ENCODE peak calls at places on chromosomes 5 and 9, in eight cellular contexts. N is Peyer's patch; Y is GM06990; X is activated naive CD4-positive, alpha-beta T cell; K is amniotic stem cell; G is SW 1271; P is GOT3; B is ovary. L is an unnamed sample.

GRCh38 chr5:54959673-54960418 is 25.5 kb downstream of the ESM1 start:
- DNase-seq in N (no peak), Y (no peak), X (no peak), K (no peak), G (peak; percentile 35), P (no peak), B (no peak), L (no peak)

GRCh38 chr5:3329427-3329826 is 266.2 kb upstream of the IRX1 start:
- DNase-seq in N (no peak), Y (no peak), X (no peak), K (no peak), G (no peak), P (no peak), B (no peak), L (no peak)

GRCh38 chr5:57871496-57871895 is 388.9 kb upstream of the ACTBL2 start:
- DNase-seq in N (no peak), Y (no peak), X (no peak), K (no peak), G (no peak), P (no peak), B (no peak), L (no peak)

GRCh38 chr9:6229604-6230003 is 14.0 kb downstream of the IL33 start:
- DNase-seq in N (no peak), Y (no peak), X (no peak), K (no peak), G (no peak), P (no peak), B (no peak), L (no peak)

GRCh38 chr5:149268928-149269557 is 2.6 kb upstream of the AFAP1L1 start:
- DNase-seq in N (no peak), Y (no peak), X (no peak), K (peak; percentile 50), G (peak; percentile 83), P (no peak), B (no peak), L (no peak)

GRCh38 chr9:84711398-84711777 is 41.9 kb downstream of the NTRK2 start:
- DNase-seq in N (no peak), Y (no peak), X (no peak), K (no peak), G (no peak), P (no peak), B (no peak), L (no peak)

GRCh38 chr9:96293481-96293880 is 8.5 kb downstream of the HSD17B3 start:
- DNase-seq in N (no peak), Y (no peak), X (no peak), K (no peak), G (no peak), P (no peak), B (no peak), L (no peak)

GRCh38 chr5:67693956-67694564 is 497.5 kb upstream of the CD180 start:
- DNase-seq in N (peak; percentile 16), Y (no peak), X (no peak), K (no peak), G (no peak), P (no peak), B (peak; percentile 27), L (no peak)

GRCh38 chr5:178428341-178429155 is 161.6 kb downstream of the COL23A1 start:
- DNase-seq in N (no peak), Y (no peak), X (no peak), K (no peak), G (no peak), P (no peak), B (no peak), L (no peak)

GRCh38 chr5:43627028-43627427 is 24.0 kb downstream of the NNT start:
- DNase-seq in N (no peak), Y (no peak), X (no peak), K (no peak), G (peak; percentile 77), P (no peak), B (no peak), L (no peak)

GRCh38 chr5:142869883-142870282 is 99.7 kb downstream of the ARHGAP26 start:
- DNase-seq in N (no peak), Y (no peak), X (no peak), K (no peak), G (no peak), P (no peak), B (no peak), L (no peak)

GRCh38 chr9:138021251-138022056 is 143.9 kb downstream of the CACNA1B start:
- DNase-seq in N (no peak), Y (no peak), X (no peak), K (no peak), G (no peak), P (no peak), B (no peak), L (no peak)

GRCh38 chr5:83711982-83712601 is 8.6 kb downstream of the HAPLN1 start:
- DNase-seq in N (peak; percentile 39), Y (no peak), X (no peak), K (no peak), G (peak; percentile 70), P (no peak), B (no peak), L (peak; percentile 47)

GRCh38 chr9:93677061-93677571 is 100.7 kb downstream of the PHF2 start:
- DNase-seq in N (peak; percentile 6), Y (no peak), X (no peak), K (no peak), G (no peak), P (no peak), B (no peak), L (no peak)

GRCh38 chr5:65198777-65199120 is 283.0 kb downstream of the ADAMTS6 start:
- DNase-seq in N (no peak), Y (no peak), X (no peak), K (peak; percentile 89), G (peak; percentile 99), P (no peak), B (no peak), L (peak; percentile 96)

GRCh38 chr9:77304543-77304942 is 127.2 kb downstream of the VPS13A start:
- DNase-seq in N (no peak), Y (no peak), X (no peak), K (no peak), G (no peak), P (no peak), B (no peak), L (no peak)

GRCh38 chr9:82010711-82011110 is 22.1 kb downstream of the SPATA31D1 start:
- DNase-seq in N (no peak), Y (no peak), X (no peak), K (no peak), G (no peak), P (no peak), B (no peak), L (no peak)

GRCh38 chr5:176902911-176903664 is 3.9 kb upstream of the HK3 start:
- DNase-seq in N (no peak), Y (no peak), X (no peak), K (no peak), G (no peak), P (no peak), B (no peak), L (no peak)

GRCh38 chr5:90099099-90099498 is 310.5 kb downstream of the CETN3 start:
- DNase-seq in N (no peak), Y (no peak), X (no peak), K (no peak), G (no peak), P (no peak), B (no peak), L (no peak)

GRCh38 chr5:175739973-175740372 is 82.1 kb downstream of the HRH2 start:
- DNase-seq in N (no peak), Y (no peak), X (no peak), K (no peak), G (no peak), P (no peak), B (no peak), L (no peak)

GRCh38 chr9:17063535-17064135 is 71.2 kb upstream of the CNTLN start:
- DNase-seq in N (no peak), Y (no peak), X (no peak), K (peak; percentile 16), G (peak; percentile 4), P (no peak), B (no peak), L (peak; percentile 31)

GRCh38 chr9:109416135-109416706 is 81.9 kb downstream of the PTPN3 start:
- DNase-seq in N (no peak), Y (peak; percentile 62), X (no peak), K (no peak), G (no peak), P (no peak), B (no peak), L (no peak)

GRCh38 chr5:13251623-13252367 is 692.7 kb downstream of the DNAH5 start:
- DNase-seq in N (no peak), Y (no peak), X (no peak), K (no peak), G (no peak), P (no peak), B (no peak), L (no peak)

GRCh38 chr9:116952434-116952805 is 265.3 kb downstream of the TRIM32 start:
- DNase-seq in N (no peak), Y (peak; percentile 49), X (no peak), K (no peak), G (no peak), P (no peak), B (no peak), L (no peak)

GRCh38 chr9:31868830-31869229 is 515.6 kb upstream of the ACO1 start:
- DNase-seq in N (no peak), Y (no peak), X (no peak), K (no peak), G (no peak), P (no peak), B (no peak), L (no peak)

GRCh38 chr9:110960288-110960687 is 78.0 kb downstream of the LPAR1 start:
- DNase-seq in N (no peak), Y (no peak), X (no peak), K (no peak), G (no peak), P (no peak), B (no peak), L (no peak)

GRCh38 chr9:95854386-95855015 is 21.0 kb upstream of the ERCC6L2 start:
- DNase-seq in N (no peak), Y (no peak), X (no peak), K (no peak), G (peak; percentile 57), P (no peak), B (no peak), L (peak; percentile 53)

GRCh38 chr9:88535226-88535931 is 401 bp downstream of the NXNL2 start:
- DNase-seq in N (no peak), Y (peak; percentile 26), X (no peak), K (no peak), G (no peak), P (no peak), B (peak; percentile 55), L (no peak)

GRCh38 chr9:107782381-107782780 is 292.8 kb upstream of the KLF4 start:
- DNase-seq in N (no peak), Y (no peak), X (no peak), K (no peak), G (no peak), P (no peak), B (no peak), L (no peak)

GRCh38 chr5:179819296-179820126 is 1.2 kb upstream of the SQSTM1 start:
- DNase-seq in N (peak; percentile 70), Y (peak; percentile 81), X (no peak), K (no peak), G (peak; percentile 62), P (peak; percentile 54), B (peak; percentile 81), L (no peak)

GRCh38 chr9:13603916-13604315 is 324.4 kb upstream of the MPDZ start:
- DNase-seq in N (no peak), Y (no peak), X (no peak), K (no peak), G (no peak), P (no peak), B (no peak), L (no peak)

GRCh38 chr5:58930520-58930919 is 347.6 kb downstream of the RAB3C start:
- DNase-seq in N (no peak), Y (no peak), X (no peak), K (no peak), G (no peak), P (no peak), B (no peak), L (no peak)

GRCh38 chr5:67976812-67977455 is 238.6 kb upstream of the PIK3R1 start:
- DNase-seq in N (no peak), Y (no peak), X (no peak), K (no peak), G (no peak), P (no peak), B (no peak), L (no peak)

GRCh38 chr9:124354364-124355031 is 60.7 kb downstream of the PSMB7 start:
- DNase-seq in N (no peak), Y (peak; percentile 43), X (no peak), K (no peak), G (no peak), P (no peak), B (no peak), L (no peak)